ENCODE peak calls at places on chromosomes 12 and 14, in four cellular contexts. One of them, this sample, is unnamed.
A peak's percentile ranks its signal among the peaks of the same experiment; 100 is the strongest.

GRCh38 chr12:19382111-19382526 is 57.2 kb upstream of the AEBP2 start:
- DNase-seq in HepG2: peak; percentile 9
- DNase-seq in H1: no peak
- DNase-seq in SK-N-SH: no peak
- DNase-seq in this sample: peak; percentile 46

GRCh38 chr14:75654127-75654732 is 6.4 kb downstream of the ERG28 start:
- DNase-seq in HepG2: peak; percentile 60
- DNase-seq in H1: peak; percentile 95
- DNase-seq in SK-N-SH: peak; percentile 77
- DNase-seq in this sample: peak; percentile 38

GRCh38 chr14:56310643-56311042 is 192.4 kb downstream of the PELI2 start:
- DNase-seq in HepG2: no peak
- DNase-seq in H1: no peak
- DNase-seq in SK-N-SH: no peak
- DNase-seq in this sample: no peak

GRCh38 chr12:45260481-45260824 is 44.6 kb downstream of the ANO6 start:
- DNase-seq in HepG2: no peak
- DNase-seq in H1: no peak
- DNase-seq in SK-N-SH: no peak
- DNase-seq in this sample: no peak

GRCh38 chr12:111228916-111229666 is 139.8 kb downstream of the PHETA1 start:
- DNase-seq in HepG2: no peak
- DNase-seq in H1: no peak
- DNase-seq in SK-N-SH: no peak
- DNase-seq in this sample: no peak

GRCh38 chr14:92914087-92914656 is 8.8 kb upstream of the CHGA start:
- DNase-seq in HepG2: peak; percentile 40
- DNase-seq in H1: peak; percentile 85
- DNase-seq in SK-N-SH: no peak
- DNase-seq in this sample: no peak

GRCh38 chr12:109462868-109463692 is 14.0 kb downstream of the KCTD10 start:
- DNase-seq in HepG2: peak; percentile 63
- DNase-seq in H1: no peak
- DNase-seq in SK-N-SH: peak; percentile 51
- DNase-seq in this sample: no peak

GRCh38 chr12:94379479-94380113 is 80.1 kb downstream of the CEP83 start:
- DNase-seq in HepG2: peak; percentile 6
- DNase-seq in H1: no peak
- DNase-seq in SK-N-SH: no peak
- DNase-seq in this sample: no peak

GRCh38 chr12:113333877-113334785 is 778 bp downstream of the SLC8B1 start:
- DNase-seq in HepG2: no peak
- DNase-seq in H1: no peak
- DNase-seq in SK-N-SH: no peak
- DNase-seq in this sample: no peak

GRCh38 chr12:116559080-116559329 is 176 bp upstream of the MAP1LC3B2 start:
- DNase-seq in HepG2: no peak
- DNase-seq in H1: no peak
- DNase-seq in SK-N-SH: no peak
- DNase-seq in this sample: peak; percentile 78

GRCh38 chr14:64762044-64763034 is 58.1 kb downstream of the PLEKHG3 start:
- DNase-seq in HepG2: peak; percentile 35
- DNase-seq in H1: no peak
- DNase-seq in SK-N-SH: peak; percentile 87
- DNase-seq in this sample: no peak

GRCh38 chr14:68966872-68967301 is 12.2 kb downstream of the ACTN1 start:
- DNase-seq in HepG2: no peak
- DNase-seq in H1: no peak
- DNase-seq in SK-N-SH: peak; percentile 81
- DNase-seq in this sample: no peak

GRCh38 chr14:90693413-90693812 is 122.8 kb downstream of the TTC7B start:
- DNase-seq in HepG2: no peak
- DNase-seq in H1: no peak
- DNase-seq in SK-N-SH: no peak
- DNase-seq in this sample: no peak

GRCh38 chr14:59464651-59465569 is at the start of gene GPR135:
- DNase-seq in HepG2: peak; percentile 24
- DNase-seq in H1: peak; percentile 79
- DNase-seq in SK-N-SH: peak; percentile 86
- DNase-seq in this sample: no peak

GRCh38 chr14:26427059-26427458 is 170.8 kb downstream of the NOVA1 start:
- DNase-seq in HepG2: no peak
- DNase-seq in H1: no peak
- DNase-seq in SK-N-SH: no peak
- DNase-seq in this sample: no peak

GRCh38 chr12:9730591-9730990 is 2.3 kb downstream of the CLECL1 start:
- DNase-seq in HepG2: no peak
- DNase-seq in H1: no peak
- DNase-seq in SK-N-SH: no peak
- DNase-seq in this sample: no peak

GRCh38 chr14:77204457-77204796 is 22.8 kb downstream of the TMEM63C start:
- DNase-seq in HepG2: no peak
- DNase-seq in H1: no peak
- DNase-seq in SK-N-SH: no peak
- DNase-seq in this sample: no peak

DNA sequence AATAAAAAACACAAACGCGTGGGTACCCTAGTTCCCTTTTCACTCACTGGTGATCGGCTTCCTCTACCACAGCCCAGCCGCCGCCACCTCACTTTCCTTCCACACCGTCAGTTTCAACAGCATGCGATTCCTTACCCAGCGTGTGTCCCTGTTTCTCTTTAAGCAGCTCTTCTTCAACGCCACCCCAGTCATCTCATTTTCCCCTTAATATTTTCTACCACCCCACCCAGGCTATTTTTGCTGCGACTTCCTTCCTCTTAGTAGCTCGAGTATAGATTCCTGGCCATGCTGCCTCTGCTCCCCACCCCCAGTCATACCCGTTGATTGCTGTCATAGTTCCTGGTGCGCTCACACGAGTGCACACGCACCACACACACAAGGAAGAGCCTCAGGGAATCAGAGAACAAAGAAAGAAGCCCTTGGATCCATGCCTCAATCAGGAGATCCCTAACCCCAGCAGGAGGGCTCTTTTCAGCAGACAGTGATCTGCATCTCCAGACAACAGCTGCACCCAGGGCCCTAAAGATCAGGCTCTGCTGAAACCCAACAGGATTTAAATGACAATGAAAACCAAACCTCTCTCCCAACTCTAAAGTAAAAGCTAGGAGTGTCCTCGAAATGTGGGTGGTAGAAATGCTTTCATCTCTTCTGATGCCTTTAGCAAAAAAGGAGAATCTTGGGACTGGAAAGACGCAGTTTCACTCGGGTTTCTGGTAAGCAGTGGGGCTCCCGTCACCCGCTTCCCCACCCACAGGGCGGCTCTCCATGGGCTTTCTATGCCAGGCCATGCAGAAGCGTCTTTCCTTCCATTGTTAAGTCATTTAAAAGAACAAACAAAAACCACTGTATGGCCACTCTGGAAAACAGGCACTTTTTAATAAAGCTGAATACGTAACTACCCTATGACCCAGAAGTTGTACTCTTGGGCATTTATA is 23.8 kb downstream of the VPS37B start:
- DNase-seq in HepG2: no peak
- DNase-seq in H1: peak; percentile 94
- DNase-seq in SK-N-SH: peak; percentile 74
- DNase-seq in this sample: peak; percentile 52
- TF ChIP-seq TCF12 in HepG2: no peak
- TF ChIP-seq TCF12 in H1: peak; percentile 100
- TF ChIP-seq TCF12 in SK-N-SH: no peak
- TF ChIP-seq TCF12 in this sample: no peak

GRCh38 chr12:49899286-49899843 is 4.3 kb downstream of the FAIM2 start:
- DNase-seq in HepG2: no peak
- DNase-seq in H1: no peak
- DNase-seq in SK-N-SH: no peak
- DNase-seq in this sample: no peak

GRCh38 chr12:49901026-49901425 is 2.7 kb downstream of the FAIM2 start:
- DNase-seq in HepG2: no peak
- DNase-seq in H1: no peak
- DNase-seq in SK-N-SH: no peak
- DNase-seq in this sample: no peak

GRCh38 chr12:49901986-49902385 is 1.7 kb downstream of the FAIM2 start:
- DNase-seq in HepG2: no peak
- DNase-seq in H1: no peak
- DNase-seq in SK-N-SH: no peak
- DNase-seq in this sample: no peak

GRCh38 chr12:49899921-49900320 is 3.8 kb downstream of the FAIM2 start:
- DNase-seq in HepG2: no peak
- DNase-seq in H1: no peak
- DNase-seq in SK-N-SH: no peak
- DNase-seq in this sample: no peak

GRCh38 chr12:49900371-49900770 is 3.3 kb downstream of the FAIM2 start:
- DNase-seq in HepG2: no peak
- DNase-seq in H1: no peak
- DNase-seq in SK-N-SH: no peak
- DNase-seq in this sample: no peak
- TF ChIP-seq TCF12 in HepG2: no peak
- TF ChIP-seq TCF12 in H1: no peak
- TF ChIP-seq TCF12 in SK-N-SH: no peak
- TF ChIP-seq TCF12 in this sample: no peak

GRCh38 chr14:35814371-35815005 is 5.4 kb upstream of the RALGAPA1 start:
- DNase-seq in HepG2: peak; percentile 88
- DNase-seq in H1: peak; percentile 91
- DNase-seq in SK-N-SH: peak; percentile 51
- DNase-seq in this sample: no peak

GRCh38 chr14:35808076-35808657 is 928 bp downstream of the RALGAPA1 start:
- DNase-seq in HepG2: no peak
- DNase-seq in H1: no peak
- DNase-seq in SK-N-SH: no peak
- DNase-seq in this sample: no peak

GRCh38 chr14:35807131-35807961 is 1.7 kb downstream of the RALGAPA1 start:
- DNase-seq in HepG2: peak; percentile 93
- DNase-seq in H1: no peak
- DNase-seq in SK-N-SH: no peak
- DNase-seq in this sample: no peak

GRCh38 chr14:35809597-35809996 is 502 bp upstream of the RALGAPA1 start:
- DNase-seq in HepG2: no peak
- DNase-seq in H1: no peak
- DNase-seq in SK-N-SH: no peak
- DNase-seq in this sample: no peak

GRCh38 chr14:35810963-35811362 is 1.9 kb upstream of the RALGAPA1 start:
- DNase-seq in HepG2: no peak
- DNase-seq in H1: no peak
- DNase-seq in SK-N-SH: no peak
- DNase-seq in this sample: no peak
- TF ChIP-seq TCF12 in HepG2: no peak
- TF ChIP-seq TCF12 in H1: no peak
- TF ChIP-seq TCF12 in SK-N-SH: no peak
- TF ChIP-seq TCF12 in this sample: no peak

DNA sequence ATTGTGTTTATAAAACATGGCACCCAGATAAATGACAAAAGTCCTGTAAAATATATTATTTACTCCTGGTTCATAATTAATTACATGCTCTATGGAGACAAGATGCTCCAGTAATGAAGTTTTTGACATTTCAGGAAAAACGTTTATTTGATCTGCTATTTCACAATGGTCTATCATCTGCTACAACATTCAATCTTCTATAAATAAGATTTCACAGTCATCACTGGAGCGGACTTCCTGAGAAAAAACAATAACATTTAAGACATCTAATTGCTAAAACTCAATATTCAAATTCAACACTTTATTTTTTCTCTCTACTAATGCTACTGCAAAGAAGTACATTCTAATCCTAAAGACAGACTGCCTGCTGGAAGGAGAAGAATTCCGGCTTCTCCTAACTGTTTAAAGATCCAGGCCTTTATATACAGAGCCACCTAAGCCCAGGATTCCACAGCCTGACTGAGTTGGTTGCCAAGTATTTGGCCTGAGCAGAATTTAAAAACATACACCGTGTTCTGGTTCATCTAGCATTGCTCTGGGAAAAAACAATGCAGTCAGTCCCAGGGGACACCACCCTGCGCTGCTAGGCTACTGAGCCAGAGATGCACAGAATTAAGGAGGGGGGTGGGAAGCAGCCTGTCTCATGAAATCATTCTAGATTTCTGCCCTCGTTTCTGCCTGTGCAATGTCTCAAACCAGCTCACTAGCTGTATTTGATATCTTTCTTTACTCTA is 58.0 kb downstream of the TMTC1 start:
- DNase-seq in HepG2: no peak
- DNase-seq in H1: no peak
- DNase-seq in SK-N-SH: peak; percentile 26
- DNase-seq in this sample: peak; percentile 54
- TF ChIP-seq TCF12 in HepG2: no peak
- TF ChIP-seq TCF12 in H1: no peak
- TF ChIP-seq TCF12 in SK-N-SH: no peak
- TF ChIP-seq TCF12 in this sample: peak; percentile 77

GRCh38 chr12:75528692-75529091 is 17.3 kb upstream of the KRR1 start:
- DNase-seq in HepG2: no peak
- DNase-seq in H1: no peak
- DNase-seq in SK-N-SH: no peak
- DNase-seq in this sample: no peak

GRCh38 chr12:75525263-75525662 is 13.9 kb upstream of the KRR1 start:
- DNase-seq in HepG2: no peak
- DNase-seq in H1: no peak
- DNase-seq in SK-N-SH: no peak
- DNase-seq in this sample: no peak

GRCh38 chr12:75528272-75528671 is 16.9 kb upstream of the KRR1 start:
- DNase-seq in HepG2: no peak
- DNase-seq in H1: no peak
- DNase-seq in SK-N-SH: no peak
- DNase-seq in this sample: no peak

GRCh38 chr12:75529826-75530225 is 18.4 kb upstream of the KRR1 start:
- DNase-seq in HepG2: no peak
- DNase-seq in H1: no peak
- DNase-seq in SK-N-SH: no peak
- DNase-seq in this sample: no peak

GRCh38 chr12:75526655-75527511 is 15.5 kb upstream of the KRR1 start:
- DNase-seq in HepG2: peak; percentile 45
- DNase-seq in H1: no peak
- DNase-seq in SK-N-SH: peak; percentile 51
- DNase-seq in this sample: peak; percentile 54
- TF ChIP-seq TCF12 in HepG2: no peak
- TF ChIP-seq TCF12 in H1: no peak
- TF ChIP-seq TCF12 in SK-N-SH: no peak
- TF ChIP-seq TCF12 in this sample: peak; percentile 88

GRCh38 chr14:51236314-51236713 is 3.7 kb upstream of the TMX1 start:
- DNase-seq in HepG2: no peak
- DNase-seq in H1: no peak
- DNase-seq in SK-N-SH: no peak
- DNase-seq in this sample: no peak
- TF ChIP-seq TCF12 in HepG2: no peak
- TF ChIP-seq TCF12 in H1: no peak
- TF ChIP-seq TCF12 in SK-N-SH: no peak
- TF ChIP-seq TCF12 in this sample: no peak